ENCODE peak calls at places on chromosomes 12 and 14, in ten cellular contexts. V, M, W, H, E, Y, B, C, A and P are unnamed samples.

GRCh38 chr12:52969828-52970569 is 21.1 kb downstream of the KRT18 start:
- DNase-seq in V (no peak), M (no peak), W (peak), H (no peak), E (no peak), Y (no peak), B (no peak), C (no peak), A (no peak), P (no peak)

GRCh38 chr12:17370621-17371020 is 719.4 kb downstream of the RERGL start:
- DNase-seq in V (no peak), M (no peak), W (no peak), H (no peak), E (no peak), Y (no peak), B (no peak), C (no peak), A (no peak), P (no peak)

GRCh38 chr12:71465794-71466193 is 26.2 kb downstream of the LGR5 start:
- DNase-seq in V (no peak), M (no peak), W (no peak), H (no peak), E (no peak), Y (no peak), B (no peak), C (no peak), A (no peak), P (no peak)

GRCh38 chr12:112439769-112440168 is 21.0 kb downstream of the PTPN11 start:
- DNase-seq in V (no peak), M (no peak), W (no peak), H (no peak), E (no peak), Y (no peak), B (no peak), C (no peak), A (no peak), P (no peak)

GRCh38 chr12:112103758-112104504 is 4.7 kb downstream of the NAA25 start:
- DNase-seq in V (no peak), M (no peak), W (no peak), H (no peak), E (no peak), Y (no peak), B (no peak), C (no peak), A (no peak), P (no peak)

GRCh38 chr12:94227066-94227465 is 78.7 kb downstream of the PLXNC1 start:
- DNase-seq in V (no peak), M (no peak), W (no peak), H (no peak), E (no peak), Y (no peak), B (no peak), C (no peak), A (no peak), P (no peak)

GRCh38 chr14:56002316-56002715 is 115.9 kb upstream of the PELI2 start:
- DNase-seq in V (no peak), M (no peak), W (no peak), H (peak), E (no peak), Y (peak), B (peak), C (no peak), A (no peak), P (no peak)

GRCh38 chr12:106141452-106141851 is 2.7 kb upstream of the NUAK1 start:
- DNase-seq in V (no peak), M (no peak), W (no peak), H (no peak), E (no peak), Y (no peak), B (peak), C (no peak), A (no peak), P (no peak)

GRCh38 chr12:1907652-1908611 is 10.5 kb downstream of the CACNA2D4 start:
- DNase-seq in V (peak), M (no peak), W (no peak), H (peak), E (no peak), Y (no peak), B (peak), C (no peak), A (no peak), P (no peak)

GRCh38 chr12:25041006-25041741 is 92.3 kb upstream of the BCAT1 start:
- DNase-seq in V (no peak), M (no peak), W (no peak), H (peak), E (no peak), Y (no peak), B (no peak), C (no peak), A (no peak), P (no peak)

GRCh38 chr14:104370256-104370870 is 209.2 kb upstream of the C14orf180 start:
- DNase-seq in V (no peak), M (no peak), W (peak), H (no peak), E (no peak), Y (no peak), B (no peak), C (no peak), A (no peak), P (no peak)

GRCh38 chr14:85334316-85334715 is 195.6 kb upstream of the FLRT2 start:
- DNase-seq in V (no peak), M (no peak), W (no peak), H (no peak), E (no peak), Y (no peak), B (no peak), C (no peak), A (no peak), P (no peak)

GRCh38 chr12:109532721-109533486 is 40.4 kb downstream of the MMAB start:
- DNase-seq in V (no peak), M (no peak), W (no peak), H (no peak), E (no peak), Y (no peak), B (no peak), C (no peak), A (no peak), P (no peak)

GRCh38 chr14:100372357-100373048 is 49.4 kb downstream of the SLC25A47 start:
- DNase-seq in V (no peak), M (no peak), W (no peak), H (no peak), E (no peak), Y (no peak), B (no peak), C (no peak), A (no peak), P (no peak)